ENCODE peak calls at places on chromosomes 3 and 15, in eight cellular contexts. Y, L, Q, X, B, T, R and M are unnamed samples. For H3K9me3, the result is how much of the 10 kb centered on the place peaks cover.

GRCh38 chr3:197540961-197541377 is 14.8 kb downstream of the BDH1 start:
- DNase-seq in Y (no peak), L (no peak), Q (no peak), X (no peak), B (no peak), T (no peak), R (no peak), M (no peak)

GRCh38 chr3:77601853-77602440 is 562.0 kb downstream of the ROBO2 start:
- DNase-seq in Y (no peak), L (no peak), Q (no peak), X (no peak), B (no peak), T (no peak), R (no peak), M (no peak)

GRCh38 chr15:52728899-52729298 is 49.7 kb upstream of the ATOSA start:
- DNase-seq in Y (no peak), L (no peak), Q (peak), X (peak), B (no peak), T (no peak), R (no peak), M (no peak)

GRCh38 chr3:9876991-9877390 is 3.1 kb downstream of the CIDEC start:
- DNase-seq in Y (peak), L (no peak), Q (no peak), X (no peak), B (no peak), T (no peak), R (no peak), M (no peak)

GRCh38 chr3:48532974-48533337 is 23.6 kb downstream of the PFKFB4 start:
- DNase-seq in Y (no peak), L (no peak), Q (no peak), X (no peak), B (no peak), T (no peak), R (no peak), M (no peak)

GRCh38 chr15:70014860-70015490 is 82.7 kb downstream of the TLE3 start:
- DNase-seq in Y (no peak), L (no peak), Q (no peak), X (no peak), B (no peak), T (no peak), R (peak), M (no peak)

GRCh38 chr3:70816346-70816745 is 503.9 kb upstream of the MDFIC2 start:
- DNase-seq in Y (no peak), L (no peak), Q (no peak), X (no peak), B (no peak), T (no peak), R (no peak), M (no peak)

GRCh38 chr3:141939759-141940158 is 63.3 kb downstream of the ATP1B3 start:
- DNase-seq in Y (no peak), L (no peak), Q (no peak), X (no peak), B (no peak), T (no peak), R (no peak), M (no peak)

GRCh38 chr15:89201465-89202005 is 19.8 kb downstream of the RLBP1 start:
- DNase-seq in Y (no peak), L (no peak), Q (no peak), X (no peak), B (no peak), T (no peak), R (no peak), M (no peak)

GRCh38 chr3:43796041-43796596 is 105.4 kb downstream of the ABHD5 start:
- DNase-seq in Y (no peak), L (no peak), Q (no peak), X (no peak), B (no peak), T (no peak), R (no peak), M (no peak)

GRCh38 chr3:101925564-101925963 is 76.2 kb downstream of the NFKBIZ start:
- DNase-seq in Y (no peak), L (no peak), Q (no peak), X (no peak), B (no peak), T (no peak), R (no peak), M (no peak)

GRCh38 chr3:61946925-61947324 is 385.6 kb downstream of the PTPRG start:
- DNase-seq in Y (no peak), L (no peak), Q (no peak), X (no peak), B (no peak), T (no peak), R (no peak), M (no peak)

GRCh38 chr3:66303556-66303955 is 82.8 kb downstream of the SLC25A26 start:
- DNase-seq in Y (peak), L (peak), Q (no peak), X (no peak), B (no peak), T (no peak), R (no peak), M (peak)

GRCh38 chr3:193830791-193831191 is 237.8 kb downstream of the OPA1 start:
- DNase-seq in Y (no peak), L (no peak), Q (peak), X (peak), B (no peak), T (no peak), R (no peak), M (no peak)

GRCh38 chr15:39358441-39359041 is 222.3 kb upstream of the THBS1 start:
- DNase-seq in Y (no peak), L (no peak), Q (no peak), X (peak), B (peak), T (peak), R (no peak), M (no peak)

GRCh38 chr3:61438253-61439115 is 122.9 kb upstream of the PTPRG start:
- DNase-seq in Y (no peak), L (no peak), Q (peak), X (no peak), B (no peak), T (no peak), R (no peak), M (no peak)

GRCh38 chr15:76178321-76178720 is 118.5 kb downstream of the TMEM266 start:
- DNase-seq in Y (no peak), L (no peak), Q (no peak), X (no peak), B (no peak), T (no peak), R (no peak), M (no peak)

GRCh38 chr15:95169701-95170459 is 938.5 kb downstream of the MCTP2 start:
- DNase-seq in Y (no peak), L (no peak), Q (no peak), X (no peak), B (peak), T (no peak), R (no peak), M (no peak)

GRCh38 chr3:32684029-32684799 is 774 bp upstream of the CNOT10 start:
- DNase-seq in Y (no peak), L (peak), Q (no peak), X (no peak), B (no peak), T (no peak), R (no peak), M (no peak)

GRCh38 chr3:14524311-14524711 is 15.8 kb downstream of the GRIP2 start:
- DNase-seq in Y (no peak), L (no peak), Q (no peak), X (no peak), B (peak), T (peak), R (no peak), M (no peak)

GRCh38 chr3:122183521-122183892 is at the start of gene CASR:
- DNase-seq in Y (no peak), L (no peak), Q (no peak), X (no peak), B (peak), T (no peak), R (no peak), M (peak)

GRCh38 chr15:86863226-86863915 is 783.7 kb downstream of the AGBL1 start:
- DNase-seq in Y (no peak), L (no peak), Q (no peak), X (peak), B (no peak), T (no peak), R (no peak), M (no peak)

GRCh38 chr15:63000706-63001105 is 41.8 kb upstream of the TPM1 start:
- DNase-seq in Y (no peak), L (no peak), Q (no peak), X (no peak), B (no peak), T (no peak), R (no peak), M (no peak)

GRCh38 chr3:187367561-187368103 is 553 bp upstream of the RTP4 start:
- DNase-seq in Y (peak), L (peak), Q (no peak), X (no peak), B (no peak), T (peak), R (no peak), M (no peak)

GRCh38 chr3:187368765-187369450 is 723 bp downstream of the RTP4 start:
- DNase-seq in Y (no peak), L (peak), Q (no peak), X (no peak), B (no peak), T (no peak), R (no peak), M (peak)

GRCh38 chr3:187370051-187370450 is 1.9 kb downstream of the RTP4 start:
- DNase-seq in Y (no peak), L (no peak), Q (no peak), X (no peak), B (no peak), T (no peak), R (no peak), M (no peak)

DNA sequence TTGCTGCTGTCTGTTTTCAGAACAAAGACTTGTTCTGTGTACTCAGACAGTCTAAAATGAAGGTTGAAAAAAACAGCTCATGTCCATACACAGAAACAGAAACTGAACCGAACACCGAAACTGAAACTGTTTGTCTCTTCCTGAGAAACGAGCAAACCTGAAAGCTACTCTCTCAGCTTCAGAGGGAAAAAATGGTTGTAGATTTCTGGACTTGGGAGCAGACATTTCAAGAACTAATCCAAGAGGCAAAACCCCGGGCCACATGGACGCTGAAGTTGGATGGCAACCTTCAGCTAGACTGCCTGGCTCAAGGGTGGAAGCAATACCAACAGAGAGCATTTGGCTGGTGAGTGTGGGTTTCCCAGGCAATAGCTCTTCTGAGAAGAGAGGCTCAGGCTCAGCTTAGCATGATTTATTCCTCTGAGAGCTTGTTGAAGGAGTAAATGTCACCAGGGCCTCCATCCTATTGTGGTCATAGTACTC is at the start of gene RTP4:
- DNase-seq in Y (no peak), L (peak), Q (no peak), X (peak), B (peak), T (no peak), R (peak), M (peak)
- H3K4me3 ChIP-seq in Y (peak), L (peak), Q (no peak), X (peak), B (peak), T (peak), R (peak), M (peak)

GRCh38 chr15:97456541-97456940 is 504.0 kb upstream of the ARRDC4 start:
- DNase-seq in Y (no peak), L (no peak), Q (no peak), X (no peak), B (no peak), T (no peak), R (no peak), M (no peak)
- H3K9me3 ChIP-seq in Y (under half), L (under half), Q (under half), X (under half), B (under half), T (under half), R (under half), M (under half)

DNA sequence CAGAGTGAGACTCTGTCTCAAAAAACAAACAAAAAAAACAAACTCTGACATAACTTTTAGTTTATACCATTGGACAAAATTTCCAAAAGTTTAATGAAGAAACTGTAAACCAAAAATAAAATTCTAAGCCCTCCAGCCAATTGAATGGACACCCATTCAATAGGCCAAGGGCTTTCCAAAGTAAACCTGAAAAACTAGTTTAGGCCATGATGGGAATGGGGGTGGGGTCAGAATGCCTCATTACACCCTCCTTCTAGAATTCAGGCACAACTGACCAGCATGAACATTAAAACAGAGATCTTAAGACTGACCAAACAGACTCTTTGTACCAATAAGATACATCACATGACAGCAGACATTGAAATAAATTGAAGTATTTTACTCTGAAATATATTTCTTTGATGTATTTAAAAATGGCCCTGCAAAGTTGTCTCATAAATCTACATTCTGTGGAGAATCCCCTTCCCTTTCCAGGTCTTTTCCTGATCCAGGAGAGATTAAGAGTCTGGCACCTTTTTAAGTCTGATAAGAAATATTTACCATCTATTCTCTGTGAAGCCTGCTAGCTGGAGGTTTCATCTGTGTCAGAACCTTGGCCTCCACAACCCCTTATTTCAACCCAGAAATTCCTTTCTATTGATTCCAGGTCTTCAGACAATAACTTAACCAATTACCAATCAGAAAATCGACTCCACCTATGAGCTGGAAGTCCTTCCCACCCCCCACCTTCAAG is 15.7 kb downstream of the THOC7 start:
- DNase-seq in Y (no peak), L (no peak), Q (no peak), X (no peak), B (peak), T (no peak), R (no peak), M (no peak)
- H3K4me3 ChIP-seq in Y (no peak), L (no peak), Q (no peak), X (no peak), B (no peak), T (no peak), R (no peak), M (no peak)

GRCh38 chr3:129908417-129908816 is 14.9 kb upstream of the TMCC1 start:
- DNase-seq in Y (no peak), L (no peak), Q (no peak), X (peak), B (peak), T (no peak), R (no peak), M (no peak)
- H3K9me3 ChIP-seq in Y (under half), L (under half), Q (under half), X (under half), B (under half), T (under half), R (under half), M (under half)

GRCh38 chr3:64030741-64031140 is 7.4 kb upstream of the PSMD6 start:
- DNase-seq in Y (peak), L (peak), Q (peak), X (no peak), B (peak), T (peak), R (peak), M (peak)
- H3K4me3 ChIP-seq in Y (peak), L (peak), Q (no peak), X (peak), B (no peak), T (no peak), R (peak), M (peak)

DNA sequence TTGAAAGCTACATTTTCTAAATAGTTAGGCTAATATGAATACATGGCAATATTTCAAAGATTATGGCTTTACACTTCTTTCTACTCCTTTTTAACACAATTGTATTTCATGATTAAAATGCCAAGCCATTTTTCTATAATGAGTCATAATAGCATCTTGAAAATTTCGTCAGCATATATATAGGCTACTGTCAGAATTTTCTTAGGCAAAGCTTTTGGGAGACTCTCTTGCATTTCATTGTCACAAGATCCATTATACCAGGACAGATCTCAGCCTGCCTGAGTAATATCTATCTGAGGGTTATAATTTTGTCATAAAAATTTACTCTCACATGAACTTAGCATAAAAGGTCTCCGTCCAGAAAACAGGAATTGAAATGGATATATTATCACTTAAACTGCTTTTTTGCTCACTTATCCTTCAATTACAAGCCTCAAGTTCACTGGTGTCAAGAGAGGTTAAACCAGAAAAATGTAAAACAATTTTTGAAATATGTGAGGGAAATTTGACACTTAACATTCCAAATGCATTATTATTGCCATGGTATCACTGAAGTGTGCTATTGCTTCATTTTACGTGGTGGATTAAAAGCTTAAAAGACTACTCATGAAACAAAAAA is 37.2 kb downstream of the CPA3 start:
- DNase-seq in Y (no peak), L (no peak), Q (peak), X (peak), B (no peak), T (no peak), R (no peak), M (no peak)
- H3K9me3 ChIP-seq in Y (under half), L (under half), Q (under half), X (under half), B (under half), T (under half), R (under half), M (under half)

GRCh38 chr3:58462829-58463180 is 29.1 kb upstream of the KCTD6 start:
- DNase-seq in Y (no peak), L (no peak), Q (no peak), X (no peak), B (no peak), T (no peak), R (no peak), M (no peak)

GRCh38 chr3:58463942-58464271 is 28.0 kb upstream of the KCTD6 start:
- DNase-seq in Y (no peak), L (no peak), Q (no peak), X (peak), B (no peak), T (no peak), R (no peak), M (no peak)

GRCh38 chr3:58466899-58467563 is 24.9 kb upstream of the KCTD6 start:
- DNase-seq in Y (no peak), L (no peak), Q (no peak), X (no peak), B (no peak), T (no peak), R (no peak), M (no peak)

GRCh38 chr3:58463181-58463941 is 28.5 kb upstream of the KCTD6 start:
- DNase-seq in Y (peak), L (peak), Q (peak), X (peak), B (peak), T (peak), R (peak), M (peak)

GRCh38 chr3:58464875-58465274 is 27.0 kb upstream of the KCTD6 start:
- DNase-seq in Y (no peak), L (no peak), Q (no peak), X (no peak), B (no peak), T (no peak), R (peak), M (peak)
- H3K4me3 ChIP-seq in Y (no peak), L (no peak), Q (no peak), X (no peak), B (no peak), T (no peak), R (no peak), M (no peak)